ENCODE peak calls at places on chromosomes 5 and 9, in four cellular contexts. G, Y, W and Q are unnamed samples.

GRCh38 chr9:81893929-81894328 is 34.3 kb upstream of the SPATA31D4 start:
- DNase-seq in G (no peak), W (no peak), Y (no peak), Q (peak; percentile 16)

GRCh38 chr5:163727028-163727427 is 221.6 kb downstream of the MAT2B start:
- DNase-seq in Y (no peak), W (no peak), G (no peak), Q (no peak)

GRCh38 chr9:37511006-37511714 is 25.4 kb downstream of the POLR1E start:
- DNase-seq in W (peak; percentile 26), Y (no peak), G (peak; percentile 25), Q (no peak)

GRCh38 chr9:93064392-93065124 is 6.1 kb downstream of the SUSD3 start:
- DNase-seq in G (peak; percentile 66), W (no peak), Y (no peak), Q (peak; percentile 20)

GRCh38 chr9:34633851-34634550 is 3.6 kb downstream of the SIGMAR1 start:
- DNase-seq in W (peak; percentile 69), Y (peak; percentile 88), G (peak; percentile 70), Q (peak; percentile 45)

GRCh38 chr5:179276838-179277395 is 68.3 kb downstream of the ADAMTS2 start:
- DNase-seq in W (no peak), Y (no peak), G (no peak), Q (no peak)

GRCh38 chr5:160262151-160262550 is 32.8 kb downstream of the FABP6 start:
- DNase-seq in Y (no peak), G (no peak), W (no peak), Q (no peak)

GRCh38 chr9:99602854-99603253 is 218.8 kb upstream of the NR4A3 start:
- DNase-seq in Y (no peak), G (no peak), W (no peak), Q (no peak)

GRCh38 chr5:1731091-1731639 is 68.5 kb downstream of the MRPL36 start:
- DNase-seq in Y (no peak), G (no peak), W (no peak), Q (no peak)

GRCh38 chr5:140214831-140215230 is 39.8 kb downstream of the CYSTM1 start:
- DNase-seq in W (no peak), G (peak; percentile 61), Y (peak; percentile 20), Q (peak; percentile 72)

GRCh38 chr9:96495341-96495740 is 45.4 kb downstream of the HABP4 start:
- DNase-seq in Y (no peak), G (no peak), W (no peak), Q (peak; percentile 63)

GRCh38 chr5:152349683-152350526 is 55.2 kb downstream of the NMUR2 start:
- DNase-seq in W (peak; percentile 24), G (peak; percentile 35), Y (peak; percentile 79), Q (peak; percentile 8)

GRCh38 chr9:77544491-77545000 is 103.6 kb downstream of the GNA14 start:
- DNase-seq in G (peak; percentile 42), Y (no peak), W (no peak), Q (no peak)

GRCh38 chr5:149357370-149358293 is at the start of gene PCYOX1L:
- DNase-seq in Y (peak; percentile 98), W (peak; percentile 94), G (peak; percentile 97), Q (peak; percentile 86)